ENCODE peak calls at places on chromosomes 11 and 22, in five cellular contexts. I is lung, T is astrocyte of the spinal cord, P is Peyer's patch, O is GM10248. X is an unnamed sample.

GRCh38 chr22:49734390-49734789 is 93.3 kb downstream of the BRD1 start:
- DNase-seq in I (no peak), T (no peak), P (peak; percentile 34), O (no peak), X (no peak)

GRCh38 chr11:61446211-61446651 is 16.3 kb downstream of the SDHAF2 start:
- DNase-seq in I (peak; percentile 89), T (peak; percentile 96), P (peak; percentile 90), O (peak; percentile 77), X (peak; percentile 82)

GRCh38 chr11:119550330-119550729 is 127.4 kb upstream of the THY1 start:
- DNase-seq in I (no peak), T (no peak), P (peak; percentile 6), O (no peak), X (no peak)

GRCh38 chr22:36359172-36359973 is 28.4 kb downstream of the MYH9 start:
- DNase-seq in I (no peak), T (no peak), P (no peak), O (peak; percentile 73), X (no peak)

GRCh38 chr11:84819128-84819527 is 808.0 kb downstream of the DLG2 start:
- DNase-seq in I (no peak), T (peak; percentile 7), P (no peak), O (no peak), X (no peak)

GRCh38 chr22:24566899-24567511 is 11.2 kb downstream of the SNRPD3 start:
- DNase-seq in I (no peak), T (no peak), P (no peak), O (no peak), X (no peak)

GRCh38 chr11:44870142-44870541 is 80.5 kb downstream of the TP53I11 start:
- DNase-seq in I (no peak), T (no peak), P (no peak), O (no peak), X (no peak)

GRCh38 chr11:35424157-35424945 is 5.0 kb upstream of the SLC1A2 start:
- DNase-seq in I (no peak), T (no peak), P (no peak), O (no peak), X (no peak)

GRCh38 chr11:11985954-11986949 is 22.2 kb downstream of the DKK3 start:
- DNase-seq in I (no peak), T (no peak), P (no peak), O (no peak), X (no peak)

GRCh38 chr11:75536786-75537629 is 11.3 kb upstream of the GDPD5 start:
- DNase-seq in I (no peak), T (no peak), P (peak; percentile 59), O (peak; percentile 81), X (no peak)

GRCh38 chr11:133903056-133903455 is 53.7 kb downstream of the IGSF9B start:
- DNase-seq in I (no peak), T (no peak), P (no peak), O (no peak), X (no peak)

GRCh38 chr11:19405966-19406365 is 165.2 kb upstream of the E2F8 start:
- DNase-seq in I (no peak), T (no peak), P (no peak), O (no peak), X (no peak)

GRCh38 chr11:33829430-33830141 is 55.3 kb upstream of the FBXO3 start:
- DNase-seq in I (peak; percentile 52), T (peak; percentile 78), P (peak; percentile 72), O (peak; percentile 81), X (peak; percentile 64)

GRCh38 chr11:75347781-75348613 is 3.5 kb downstream of the ARRB1 start:
- DNase-seq in I (no peak), T (peak; percentile 83), P (peak; percentile 58), O (no peak), X (no peak)

GRCh38 chr22:42172385-42173172 is 42.0 kb upstream of the CYP2D6 start:
- DNase-seq in I (no peak), T (peak; percentile 24), P (peak; percentile 84), O (no peak), X (no peak)

GRCh38 chr11:79501688-79502087 is 60.9 kb upstream of the TENM4 start:
- DNase-seq in I (no peak), T (no peak), P (no peak), O (no peak), X (no peak)

GRCh38 chr11:10926801-10927200 is 68.9 kb upstream of the ZBED5 start:
- DNase-seq in I (no peak), T (no peak), P (no peak), O (no peak), X (no peak)

GRCh38 chr11:30254307-30255298 is 23.8 kb downstream of the FSHB start:
- DNase-seq in I (no peak), T (peak; percentile 10), P (no peak), O (no peak), X (no peak)

GRCh38 chr11:101867951-101868350 is 46.9 kb upstream of the CEP126 start:
- DNase-seq in I (no peak), T (peak; percentile 69), P (no peak), O (no peak), X (no peak)

DNA sequence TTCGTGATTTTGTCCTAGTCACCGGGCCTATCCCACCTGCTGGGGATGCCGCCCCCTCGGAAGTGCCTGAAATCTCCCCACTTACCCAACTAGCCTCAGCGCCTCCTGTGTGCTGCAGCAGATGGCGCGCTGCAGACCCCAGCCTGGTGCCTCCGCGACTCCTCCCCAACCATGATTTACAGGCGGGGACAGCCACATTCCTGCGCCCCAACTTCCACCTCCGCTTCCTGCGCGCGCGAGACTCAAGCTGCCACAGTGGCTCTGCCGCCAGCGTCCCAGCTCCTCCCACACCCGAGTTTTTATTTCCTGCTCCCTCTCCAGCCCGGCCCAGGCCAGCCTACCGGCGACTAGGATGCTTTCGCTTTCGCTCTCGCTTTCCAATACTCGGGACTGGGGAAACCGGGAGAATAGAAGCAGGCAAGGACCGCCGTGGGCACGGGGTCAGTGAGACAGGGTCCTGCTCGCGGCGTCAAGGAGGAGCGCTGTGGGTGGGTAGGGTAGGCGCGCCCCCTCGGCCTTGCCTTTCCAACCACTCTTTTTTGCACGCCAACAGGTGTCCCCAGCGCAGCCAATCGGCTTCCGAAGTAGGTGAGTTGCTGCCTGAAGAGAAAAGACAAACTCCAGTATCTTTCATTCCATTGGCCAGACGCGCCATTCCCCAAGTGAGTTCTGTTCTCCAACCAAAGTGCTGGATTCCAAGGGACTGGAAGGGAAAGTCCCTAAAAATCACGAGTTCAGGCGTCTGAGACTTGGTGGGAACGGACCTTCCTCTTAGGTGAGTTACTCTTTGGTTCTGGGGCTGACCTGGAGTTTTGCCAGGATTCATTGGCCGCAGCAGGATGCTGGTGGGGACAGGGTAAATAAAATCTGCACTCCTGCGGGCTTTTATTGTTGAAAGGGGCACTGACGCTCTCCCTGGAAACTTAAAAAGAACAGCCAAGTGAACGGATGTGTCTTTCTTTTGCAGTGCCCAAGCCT is at the start of gene FAM111A:
- DNase-seq in I (peak; percentile 92), T (peak; percentile 88), P (peak; percentile 96), O (peak; percentile 82), X (peak; percentile 85)
- TF ChIP-seq CTCF in I (no peak), T (peak; percentile 48), P (no peak), O (peak; percentile 70), X (no peak)

GRCh38 chr11:118311518-118311917 is 7.0 kb downstream of the CD3E start:
- DNase-seq in I (no peak), T (no peak), P (no peak), O (no peak), X (no peak)
- TF ChIP-seq CTCF in I (no peak), T (no peak), P (no peak), O (no peak), X (no peak)

GRCh38 chr11:131027501-131027900 is 111.2 kb upstream of the SNX19 start:
- DNase-seq in I (no peak), T (no peak), P (no peak), O (no peak), X (no peak)

GRCh38 chr11:131025421-131026126 is 109.3 kb upstream of the SNX19 start:
- DNase-seq in I (no peak), T (no peak), P (no peak), O (peak; percentile 14), X (no peak)

DNA sequence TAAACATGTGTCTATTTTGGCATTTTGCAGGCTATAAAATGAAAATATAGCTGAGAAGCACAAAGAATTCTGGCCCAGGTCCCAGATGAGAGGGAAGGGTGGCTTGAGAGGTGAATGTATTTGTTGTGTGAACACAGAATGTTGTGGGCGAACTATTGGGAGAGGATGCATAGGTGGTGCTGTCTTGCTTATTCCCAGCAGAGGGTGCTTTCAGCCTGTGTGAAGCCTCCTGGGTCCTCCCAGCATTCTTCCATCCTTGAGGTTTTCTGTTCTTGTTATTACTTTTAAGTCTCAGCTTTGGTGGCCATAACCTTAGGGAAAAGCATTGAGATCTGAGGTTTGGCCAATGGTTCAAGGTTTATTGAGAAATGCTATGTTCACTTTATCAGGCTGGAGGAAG is 108.7 kb upstream of the SNX19 start:
- DNase-seq in I (no peak), T (peak; percentile 58), P (no peak), O (no peak), X (no peak)
- TF ChIP-seq CTCF in I (no peak), T (peak; percentile 78), P (no peak), O (peak; percentile 37), X (no peak)

DNA sequence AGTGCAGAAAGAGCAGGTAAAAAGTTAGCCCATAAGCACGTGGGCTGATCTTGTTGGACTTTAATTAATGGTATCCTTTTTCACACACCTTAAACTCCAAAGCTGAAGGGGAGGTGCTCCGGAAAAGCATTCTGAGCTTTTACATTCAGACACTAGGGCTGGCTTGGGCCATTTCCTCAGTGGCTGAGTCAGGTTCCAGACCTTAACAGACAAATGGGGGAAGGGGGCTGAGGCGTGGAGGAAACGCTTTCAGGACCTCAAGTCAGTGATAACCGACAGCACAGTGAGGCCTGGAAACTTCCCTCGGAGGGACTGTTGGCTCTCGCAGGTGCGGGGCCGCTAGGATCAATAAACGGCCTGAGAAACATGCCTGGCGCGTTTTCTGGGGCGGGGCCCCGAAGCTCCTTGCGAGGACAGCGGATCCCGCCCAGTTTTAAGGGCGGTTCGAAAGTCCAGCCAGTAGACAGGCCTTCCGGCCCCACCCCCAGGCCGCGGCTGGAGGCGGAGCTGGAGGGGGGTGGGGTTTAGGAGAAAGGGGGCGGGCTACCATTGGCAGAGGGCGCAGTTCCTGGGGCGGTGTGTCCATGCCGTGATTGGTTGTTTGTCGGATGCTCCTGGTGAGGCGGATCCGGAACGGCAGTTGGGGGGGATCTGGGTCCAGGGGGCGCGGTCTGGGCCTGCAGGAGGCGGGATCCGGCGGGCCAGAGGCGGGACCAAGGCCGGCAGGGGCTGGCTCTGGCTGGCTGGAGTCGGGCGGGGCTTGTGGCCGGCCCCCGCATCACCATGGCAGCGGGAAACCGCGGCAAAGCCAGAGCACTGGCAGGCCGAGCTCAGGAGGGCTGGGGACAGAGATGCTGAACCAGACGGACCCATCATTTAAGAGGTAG is 8.0 kb downstream of the C11orf52 start:
- DNase-seq in I (peak; percentile 95), T (peak; percentile 98), P (peak; percentile 98), O (peak; percentile 99), X (peak; percentile 95)
- TF ChIP-seq CTCF in I (no peak), T (no peak), P (no peak), O (no peak), X (no peak)

X was measured in mesothelial cell of epicardium.